ENCODE peak calls at places on chromosome 19, in six cellular contexts. L is GM23248, O is MM.1S, T is HCT116, B is SK-N-SH, I is Karpas-422. M is an unnamed sample.

GRCh38 chr19:50494186-50495019 is 16.6 kb downstream of the JOSD2 start:
- DNase-seq in L (no peak), B (no peak), O (no peak), T (no peak), I (no peak), M (no peak)

GRCh38 chr19:39765091-39766076 is 13.3 kb upstream of the LEUTX start:
- DNase-seq in L (peak; percentile 67), O (peak; percentile 31), B (peak; percentile 29), I (peak; percentile 54), T (peak; percentile 36), M (peak; percentile 57)

GRCh38 chr19:58356971-58357797 is 3.9 kb upstream of the A1BG start:
- DNase-seq in T (no peak), L (peak; percentile 40), B (no peak), I (no peak), O (no peak), M (no peak)

GRCh38 chr19:40191836-40192646 is 815 bp downstream of the MAP3K10 start:
- DNase-seq in I (peak; percentile 75), L (peak; percentile 61), B (peak; percentile 88), O (peak; percentile 22), T (no peak), M (peak; percentile 2)

GRCh38 chr19:16822648-16823047 is 6.5 kb upstream of the SIN3B start:
- DNase-seq in L (no peak), O (no peak), B (no peak), T (peak; percentile 21), I (no peak), M (no peak)

GRCh38 chr19:44050740-44051653 is 839 bp upstream of the ZNF223 start:
- DNase-seq in O (no peak), I (no peak), T (no peak), B (no peak), L (peak; percentile 41), M (no peak)

GRCh38 chr19:35084078-35084762 is 31.4 kb upstream of the FXYD3 start:
- DNase-seq in I (no peak), T (no peak), B (no peak), O (no peak), L (no peak), M (no peak)

GRCh38 chr19:29565171-29565570 is 39.4 kb downstream of the VSTM2B start:
- DNase-seq in T (no peak), L (no peak), B (no peak), O (no peak), I (no peak), M (no peak)

GRCh38 chr19:8145969-8146368 is 3.4 kb downstream of the FBN3 start:
- DNase-seq in O (peak; percentile 34), T (no peak), B (no peak), I (no peak), L (no peak), M (peak; percentile 56)

GRCh38 chr19:1512671-1513491 is at the start of gene ADAMTSL5:
- DNase-seq in L (peak; percentile 88), T (no peak), O (peak; percentile 72), B (peak; percentile 68), I (peak; percentile 83), M (peak; percentile 59)

GRCh38 chr19:6564393-6564792 is 26.6 kb downstream of the CD70 start:
- DNase-seq in T (no peak), I (peak; percentile 80), B (no peak), O (peak; percentile 75), L (peak; percentile 46), M (peak; percentile 60)

GRCh38 chr19:34269968-34270621 is 15.7 kb downstream of the GARRE1 start:
- DNase-seq in B (no peak), T (no peak), I (peak; percentile 93), L (peak; percentile 83), O (peak; percentile 85), M (peak; percentile 78)

GRCh38 chr19:51448011-51448744 is 10.1 kb downstream of the SIGLEC8 start:
- DNase-seq in L (no peak), T (no peak), I (no peak), O (no peak), B (no peak), M (no peak)

GRCh38 chr19:11736696-11737095 is 2.0 kb downstream of the ZNF823 start:
- DNase-seq in T (no peak), L (peak; percentile 81), B (peak; percentile 21), O (no peak), I (peak; percentile 89), M (peak; percentile 38)

GRCh38 chr19:885536-886224 is 7.3 kb downstream of the MED16 start:
- DNase-seq in T (no peak), B (no peak), I (no peak), L (no peak), O (no peak), M (no peak)

GRCh38 chr19:45854167-45854778 is 8.7 kb downstream of the SYMPK start:
- DNase-seq in O (no peak), I (no peak), B (no peak), T (no peak), L (no peak), M (no peak)

GRCh38 chr19:31413353-31413752 is 64.1 kb upstream of the TSHZ3 start:
- DNase-seq in I (no peak), L (no peak), O (no peak), B (no peak), T (no peak), M (no peak)

GRCh38 chr19:31402931-31403330 is 53.7 kb upstream of the TSHZ3 start:
- DNase-seq in I (no peak), L (peak; percentile 46), B (no peak), T (no peak), O (no peak), M (no peak)

GRCh38 chr19:31406106-31406505 is 56.9 kb upstream of the TSHZ3 start:
- DNase-seq in T (no peak), B (no peak), L (no peak), I (no peak), O (no peak), M (no peak)

DNA sequence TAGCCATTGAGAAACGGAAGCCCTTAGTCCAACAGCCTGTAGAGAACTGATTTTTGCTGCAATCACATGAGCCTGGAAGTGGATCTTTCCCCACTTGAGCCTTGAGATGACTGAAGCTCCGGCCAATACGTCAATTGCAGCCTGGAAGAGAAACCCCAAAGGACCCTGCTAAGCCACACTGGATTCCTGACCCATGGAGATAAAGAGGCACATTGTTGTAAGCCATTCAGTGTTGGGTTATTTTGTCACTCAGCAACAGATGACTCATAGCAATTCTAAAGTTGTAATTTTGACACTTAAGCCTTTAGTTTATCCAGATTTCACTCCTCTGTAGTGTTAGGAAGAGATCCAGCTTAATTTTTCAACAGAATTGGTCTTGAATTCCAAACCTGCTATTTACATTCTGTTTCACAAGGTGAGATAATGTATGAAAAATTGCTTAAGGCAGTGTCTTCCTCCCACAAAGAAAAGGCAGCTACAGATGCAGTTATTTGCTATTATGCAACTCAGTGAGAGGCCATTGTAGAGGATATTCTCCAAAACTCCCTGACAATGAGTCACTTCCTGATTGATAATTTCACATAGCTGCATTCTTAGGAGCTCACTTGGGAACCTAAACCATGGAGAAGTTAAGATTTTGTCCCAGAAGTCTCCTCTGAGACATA is 59.4 kb upstream of the TSHZ3 start:
- DNase-seq in L (peak; percentile 90), O (no peak), B (no peak), I (no peak), T (no peak), M (peak; percentile 36)
- H3K9me2 ChIP-seq in L (no peaks in the 10 kb centered on the region), O (no peaks in the 10 kb centered on the region), B (no peaks in the 10 kb centered on the region), I (no peaks in the 10 kb centered on the region), T (no peaks in the 10 kb centered on the region), M (no peaks in the 10 kb centered on the region)

DNA sequence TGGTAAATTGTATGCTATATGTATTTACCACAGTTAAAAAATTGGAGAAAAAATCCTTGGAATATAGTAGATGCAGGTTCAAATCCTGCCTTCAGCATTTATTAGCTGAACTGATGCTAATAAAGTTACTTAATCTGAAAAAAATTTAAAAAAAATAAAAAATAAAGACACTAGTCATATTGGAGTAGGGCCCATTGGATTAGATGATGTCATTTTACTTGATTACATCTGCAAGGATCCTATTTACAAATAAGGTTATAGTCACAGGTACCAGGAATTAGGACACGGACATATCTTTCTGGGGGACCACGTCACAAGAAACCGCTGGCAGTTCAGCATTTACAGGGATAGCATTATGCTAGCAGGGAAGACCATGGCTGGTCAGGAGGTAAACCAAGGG is 6.2 kb downstream of the ZNF555 start:
- DNase-seq in T (no peak), L (no peak), B (no peak), O (no peak), I (peak; percentile 23), M (no peak)
- H3K9ac ChIP-seq in T (no peak overlapping the region), L (no peak overlapping the region), B (no peak overlapping the region), O (no peak overlapping the region), I (no peak overlapping the region), M (no peak overlapping the region)

DNA sequence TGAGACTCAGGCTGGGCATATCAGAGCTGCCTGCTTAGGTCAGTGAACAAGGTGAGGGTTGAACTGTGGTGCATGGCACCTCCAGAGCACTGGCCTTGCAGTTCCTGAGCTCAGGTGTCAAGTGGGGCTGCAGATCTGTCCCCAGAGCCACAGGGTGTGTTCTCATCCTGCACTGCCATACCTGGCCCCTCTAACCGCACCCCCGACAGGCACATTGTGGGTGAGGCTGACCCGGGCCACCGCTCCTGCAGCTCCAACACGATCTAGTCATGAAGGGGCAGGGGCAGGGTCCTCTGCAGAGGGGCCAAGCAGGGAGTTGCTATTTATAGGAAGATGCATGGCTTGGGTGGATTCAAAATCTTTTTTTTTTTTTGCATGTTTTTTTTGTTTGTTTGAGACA is 16.7 kb upstream of the CRTC1 start:
- DNase-seq in B (no peak), O (no peak), L (no peak), T (no peak), I (no peak), M (no peak)
- H3K9me2 ChIP-seq in B (no peaks in the 10 kb centered on the region), O (no peaks in the 10 kb centered on the region), L (no peaks in the 10 kb centered on the region), T (no peaks in the 10 kb centered on the region), I (no peaks in the 10 kb centered on the region), M (no peaks in the 10 kb centered on the region)

DNA sequence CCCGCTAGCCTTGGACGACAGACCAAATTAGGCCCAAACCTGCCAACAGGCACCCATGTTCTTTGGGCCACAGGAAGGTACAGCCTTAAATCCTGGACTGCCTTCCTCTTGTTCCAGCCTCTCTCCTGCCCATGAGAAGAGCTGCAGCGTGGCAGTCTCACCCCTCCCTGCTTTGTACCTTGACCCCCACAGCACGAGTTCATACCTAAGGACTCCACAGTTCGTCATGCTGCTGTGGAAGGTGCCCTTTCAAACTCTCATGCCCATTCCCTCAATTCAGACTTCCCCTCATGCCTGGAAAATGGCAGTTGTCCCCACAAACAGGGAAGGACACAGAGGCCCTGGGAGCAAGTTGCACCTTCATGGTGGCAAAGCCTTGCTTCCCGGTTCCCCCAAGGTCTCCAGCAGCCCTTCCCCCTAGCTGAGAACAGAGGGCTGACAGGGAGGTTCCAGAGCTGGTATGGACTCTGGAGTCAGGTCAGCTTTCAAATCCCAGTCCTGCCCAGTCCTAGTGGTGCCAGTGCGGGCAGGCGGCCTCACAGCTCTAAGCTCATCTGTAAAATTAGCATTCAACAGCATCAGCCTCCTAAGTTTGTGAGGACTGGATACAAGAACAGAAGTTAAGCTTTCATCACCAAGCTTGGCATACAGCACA is 8.6 kb downstream of the GSK3A start:
- DNase-seq in O (no peak), T (no peak), I (no peak), B (no peak), L (no peak), M (no peak)
- H3K9ac ChIP-seq in O (no peak overlapping the region), T (no peak overlapping the region), I (no peak overlapping the region), B (no peak overlapping the region), L (no peak overlapping the region), M (no peak overlapping the region)

GRCh38 chr19:18596752-18597157 is 8.2 kb downstream of the REX1BD start:
- DNase-seq in B (peak; percentile 89), O (no peak), T (peak; percentile 10), L (peak; percentile 54), I (no peak), M (peak; percentile 61)
- H3K9me2 ChIP-seq in B (no peaks in the 10 kb centered on the region), O (no peaks in the 10 kb centered on the region), T (no peaks in the 10 kb centered on the region), L (no peaks in the 10 kb centered on the region), I (no peaks in the 10 kb centered on the region), M (no peaks in the 10 kb centered on the region)

M was measured in PC-3.